ENCODE peak calls at places on chromosome 2, in four cellular contexts. D is nephron progenitor cell, J is amniotic stem cell, B is dorsolateral prefrontal cortex. K is an unnamed sample.

GRCh38 chr2:210956101-210956500 is 399.7 kb downstream of the CPS1 start:
- DNase-seq in D (no peak), J (no peak), B (no peak), K (no peak)

GRCh38 chr2:237445611-237446332 is 31.8 kb upstream of the COL6A3 start:
- DNase-seq in D (no peak), J (no peak), B (no peak), K (no peak)

GRCh38 chr2:109736177-109736827 is 57.8 kb upstream of the RGPD5 start:
- DNase-seq in D (peak; percentile 43), J (no peak), B (peak; percentile 47), K (peak; percentile 8)

GRCh38 chr2:49914281-49914680 is 760.0 kb upstream of the FSHR start:
- DNase-seq in D (no peak), J (no peak), B (peak; percentile 47), K (no peak)

GRCh38 chr2:48107326-48107925 is 201.1 kb upstream of the FBXO11 start:
- DNase-seq in D (no peak), J (peak; percentile 65), B (no peak), K (no peak)

GRCh38 chr2:26001743-26002341 is 19.5 kb upstream of the KIF3C start:
- DNase-seq in D (no peak), J (no peak), B (peak; percentile 86), K (no peak)

GRCh38 chr2:127901339-127902072 is 15.8 kb upstream of the AMMECR1L start:
- DNase-seq in D (no peak), J (no peak), B (no peak), K (no peak)

GRCh38 chr2:54770676-54771075 is 47.2 kb downstream of the EML6 start:
- DNase-seq in D (no peak), J (no peak), B (no peak), K (no peak)

GRCh38 chr2:8600456-8600855 is 81.4 kb upstream of the ID2 start:
- DNase-seq in D (no peak), J (no peak), B (peak; percentile 37), K (no peak)

GRCh38 chr2:130241041-130241707 is 42.9 kb upstream of the TUBA3E start:
- DNase-seq in D (no peak), J (no peak), B (no peak), K (no peak)

GRCh38 chr2:11876436-11876835 is 130.0 kb downstream of the LPIN1 start:
- DNase-seq in D (no peak), J (no peak), B (no peak), K (no peak)

GRCh38 chr2:182920631-182921056 is 54.2 kb upstream of the FRZB start:
- DNase-seq in D (no peak), J (no peak), B (no peak), K (no peak)

GRCh38 chr2:177169810-177170514 is 42.6 kb upstream of the HNRNPA3 start:
- DNase-seq in D (no peak), J (no peak), B (no peak), K (peak; percentile 98)

GRCh38 chr2:133456971-133457370 is 111.3 kb downstream of the NCKAP5 start:
- DNase-seq in D (no peak), J (no peak), B (no peak), K (no peak)

GRCh38 chr2:100250645-100251044 is 71.7 kb downstream of the LONRF2 start:
- DNase-seq in D (no peak), J (no peak), B (no peak), K (no peak)

GRCh38 chr2:69007603-69008002 is 5.4 kb upstream of the ANTXR1 start:
- DNase-seq in D (no peak), J (no peak), B (no peak), K (no peak)

GRCh38 chr2:108884629-108885028 is 98.1 kb downstream of the CCDC138 start:
- DNase-seq in D (no peak), J (no peak), B (no peak), K (peak; percentile 73)

GRCh38 chr2:76316691-76317090 is 606.0 kb upstream of the GCFC2 start:
- DNase-seq in D (no peak), J (no peak), B (no peak), K (no peak)

GRCh38 chr2:191441761-191442160 is 196.6 kb downstream of the MYO1B start:
- DNase-seq in D (no peak), J (no peak), B (peak; percentile 46), K (peak; percentile 18)

GRCh38 chr2:223841436-223842180 is 4.2 kb upstream of the AP1S3 start:
- DNase-seq in D (no peak), J (no peak), B (no peak), K (no peak)

GRCh38 chr2:159130302-159130701 is 156.2 kb downstream of the WDSUB1 start:
- DNase-seq in D (no peak), J (no peak), B (no peak), K (no peak)

GRCh38 chr2:96345403-96345802 is 9.8 kb downstream of the NCAPH start:
- DNase-seq in D (no peak), J (no peak), B (no peak), K (no peak)

GRCh38 chr2:127545796-127546195 is 10.3 kb downstream of the MYO7B start:
- DNase-seq in D (no peak), J (no peak), B (no peak), K (no peak)

GRCh38 chr2:9087151-9087681 is 83.7 kb upstream of the MBOAT2 start:
- DNase-seq in D (no peak), J (no peak), B (no peak), K (no peak)

GRCh38 chr2:30938196-30938595 is 130.9 kb upstream of the CAPN13 start:
- DNase-seq in D (no peak), J (no peak), B (no peak), K (no peak)

GRCh38 chr2:227295806-227296205 is 29.2 kb upstream of the MFF start:
- DNase-seq in D (no peak), J (no peak), B (no peak), K (peak; percentile 26)

GRCh38 chr2:170166735-170167134 is 11.2 kb upstream of the MYO3B start:
- DNase-seq in D (no peak), J (no peak), B (no peak), K (no peak)

GRCh38 chr2:140876015-140876414 is 1254.8 kb downstream of the LRP1B start:
- DNase-seq in D (no peak), J (no peak), B (no peak), K (no peak)

GRCh38 chr2:19863303-19864041 is 38.3 kb downstream of the TTC32 start:
- DNase-seq in D (peak; percentile 85), J (no peak), B (peak; percentile 80), K (peak; percentile 38)